ENCODE peak calls at places on chromosomes 6 and 20, in ten cellular contexts. V is sigmoid colon, M is astrocyte, F is fibroblast of pulmonary artery, J is Calu3, S is GM23338, L is heart left ventricle, Q is choroid plexus epithelial cell, G is body of pancreas, W is left ventricle myocardium inferior. B is an unnamed sample.
A peak's percentile ranks its signal among the peaks of the same experiment; 100 is the strongest.

GRCh38 chr20:10665791-10666190 is 8.0 kb downstream of the JAG1 start:
- DNase-seq in V (peak; percentile 85), M (no peak), F (peak; percentile 47), J (no peak), S (no peak), L (no peak), Q (peak; percentile 62), G (peak; percentile 30), W (no peak), B (no peak)

GRCh38 chr6:14730654-14731053 is 515.2 kb upstream of the JARID2 start:
- DNase-seq in V (no peak), M (no peak), F (no peak), J (no peak), S (no peak), L (no peak), Q (no peak), G (no peak), W (no peak), B (no peak)

GRCh38 chr6:152401978-152402377 is 235.2 kb downstream of the SYNE1 start:
- DNase-seq in V (no peak), M (no peak), F (peak; percentile 25), J (peak; percentile 68), S (no peak), L (no peak), Q (no peak), G (no peak), W (no peak), B (no peak)

GRCh38 chr20:43669332-43669731 is 2.4 kb downstream of the MYBL2 start:
- DNase-seq in V (no peak), M (peak; percentile 63), F (peak; percentile 32), J (peak; percentile 84), S (no peak), L (no peak), Q (peak; percentile 48), G (no peak), W (no peak), B (no peak)

GRCh38 chr6:151294561-151295101 is 54.9 kb downstream of the AKAP12 start:
- DNase-seq in V (no peak), M (peak; percentile 62), F (no peak), J (no peak), S (no peak), L (no peak), Q (peak; percentile 53), G (no peak), W (no peak), B (no peak)

GRCh38 chr6:170449835-170450753 is 103.0 kb downstream of the PSMB1 start:
- DNase-seq in V (no peak), M (no peak), F (no peak), J (no peak), S (no peak), L (no peak), Q (no peak), G (no peak), W (no peak), B (no peak)

GRCh38 chr6:39204646-39205244 is 24.5 kb downstream of the KCNK5 start:
- DNase-seq in V (no peak), M (no peak), F (no peak), J (no peak), S (peak; percentile 71), L (no peak), Q (no peak), G (no peak), W (no peak), B (no peak)

GRCh38 chr6:41174610-41175009 is 11.7 kb upstream of the TREM2 start:
- DNase-seq in V (no peak), M (no peak), F (no peak), J (no peak), S (no peak), L (no peak), Q (no peak), G (no peak), W (no peak), B (no peak)

GRCh38 chr6:134093007-134093573 is 40.7 kb upstream of the SLC2A12 start:
- DNase-seq in V (no peak), M (no peak), F (no peak), J (no peak), S (peak; percentile 6), L (no peak), Q (no peak), G (no peak), W (no peak), B (no peak)

GRCh38 chr20:62405108-62405980 is 1.7 kb downstream of the CABLES2 start:
- DNase-seq in V (peak; percentile 89), M (peak; percentile 35), F (peak; percentile 79), J (peak; percentile 68), S (peak; percentile 76), L (no peak), Q (peak; percentile 70), G (peak; percentile 57), W (peak; percentile 38), B (peak; percentile 60)

GRCh38 chr6:96157018-96157565 is 141.3 kb downstream of the FUT9 start:
- DNase-seq in V (no peak), M (no peak), F (no peak), J (no peak), S (no peak), L (no peak), Q (no peak), G (no peak), W (no peak), B (no peak)

GRCh38 chr6:164014716-164015484 is 600.4 kb downstream of the QKI start:
- DNase-seq in V (no peak), M (no peak), F (no peak), J (no peak), S (peak; percentile 35), L (peak; percentile 29), Q (no peak), G (no peak), W (peak; percentile 37), B (no peak)

GRCh38 chr6:161038229-161039003 is 46.8 kb downstream of the MAP3K4 start:
- DNase-seq in V (peak; percentile 90), M (peak; percentile 100), F (peak; percentile 78), J (peak; percentile 6), S (no peak), L (peak; percentile 47), Q (peak; percentile 86), G (no peak), W (peak; percentile 24), B (no peak)

GRCh38 chr6:43971776-43972126 is 155.5 kb downstream of the MRPL14 start:
- DNase-seq in V (no peak), M (no peak), F (no peak), J (no peak), S (no peak), L (no peak), Q (no peak), G (no peak), W (no peak), B (no peak)

GRCh38 chr20:22703843-22704242 is 119.5 kb upstream of the FOXA2 start:
- DNase-seq in V (no peak), M (no peak), F (no peak), J (no peak), S (no peak), L (no peak), Q (no peak), G (no peak), W (no peak), B (no peak)

GRCh38 chr6:125858427-125859320 is 67.9 kb downstream of the NCOA7 start:
- DNase-seq in V (peak; percentile 67), M (peak; percentile 55), F (peak; percentile 75), J (peak; percentile 60), S (peak; percentile 96), L (peak; percentile 53), Q (peak; percentile 83), G (peak; percentile 71), W (no peak), B (peak; percentile 55)
- TF ChIP-seq CTCF in V (peak; percentile 32), M (peak; percentile 80), F (peak; percentile 92), J (peak; percentile 44), S (peak; percentile 99), L (peak; percentile 44), Q (peak; percentile 91), G (peak; percentile 58), W (peak; percentile 82), B (peak; percentile 56)

DNA sequence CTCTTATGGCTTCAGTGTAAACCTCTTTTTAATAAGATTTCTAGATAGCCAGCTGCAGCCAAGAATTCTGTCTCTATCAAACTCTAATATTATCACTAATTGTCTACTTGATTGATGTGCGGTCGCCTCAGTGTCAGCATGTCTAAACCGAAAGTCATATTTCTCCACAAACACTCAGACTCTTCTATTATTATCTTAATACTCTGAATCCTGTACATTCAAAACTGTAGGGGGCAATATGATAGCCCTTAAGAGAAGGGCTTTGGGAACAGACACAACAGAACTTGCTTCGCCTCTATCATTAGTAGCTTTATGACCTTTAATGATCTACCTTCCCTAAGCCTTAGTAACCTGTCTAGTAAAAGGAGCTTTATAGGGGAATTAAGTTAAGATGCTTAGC is 379.7 kb upstream of the PTCHD4 start:
- DNase-seq in V (no peak), M (no peak), F (no peak), J (no peak), S (no peak), L (no peak), Q (no peak), G (no peak), W (no peak), B (no peak)
- TF ChIP-seq CTCF in V (no peak), M (no peak), F (no peak), J (no peak), S (no peak), L (no peak), Q (no peak), G (no peak), W (no peak), B (no peak)

DNA sequence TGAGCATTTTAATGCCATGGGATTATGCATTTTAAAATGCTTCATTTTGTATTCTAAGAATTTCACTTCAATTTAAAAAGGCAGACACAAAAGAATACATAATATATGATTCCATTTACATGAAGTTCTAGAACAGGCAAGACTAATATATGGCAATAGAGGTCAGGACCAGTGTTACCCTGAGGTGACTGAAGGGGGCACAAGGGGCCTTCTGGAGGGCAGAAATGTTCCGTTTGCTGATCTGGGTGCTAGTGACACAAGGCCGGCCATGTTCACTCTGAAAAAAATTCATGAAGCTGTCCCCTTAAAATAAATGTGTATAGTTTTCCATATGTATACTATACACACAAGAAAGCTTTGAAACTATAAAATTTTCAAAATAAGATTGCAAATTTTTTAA is 28.5 kb downstream of the TASP1 start:
- DNase-seq in V (no peak), M (no peak), F (no peak), J (peak; percentile 4), S (peak; percentile 75), L (no peak), Q (no peak), G (no peak), W (no peak), B (peak; percentile 14)
- TF ChIP-seq CTCF in V (no peak), M (no peak), F (no peak), J (no peak), S (peak; percentile 82), L (no peak), Q (no peak), G (no peak), W (no peak), B (no peak)

DNA sequence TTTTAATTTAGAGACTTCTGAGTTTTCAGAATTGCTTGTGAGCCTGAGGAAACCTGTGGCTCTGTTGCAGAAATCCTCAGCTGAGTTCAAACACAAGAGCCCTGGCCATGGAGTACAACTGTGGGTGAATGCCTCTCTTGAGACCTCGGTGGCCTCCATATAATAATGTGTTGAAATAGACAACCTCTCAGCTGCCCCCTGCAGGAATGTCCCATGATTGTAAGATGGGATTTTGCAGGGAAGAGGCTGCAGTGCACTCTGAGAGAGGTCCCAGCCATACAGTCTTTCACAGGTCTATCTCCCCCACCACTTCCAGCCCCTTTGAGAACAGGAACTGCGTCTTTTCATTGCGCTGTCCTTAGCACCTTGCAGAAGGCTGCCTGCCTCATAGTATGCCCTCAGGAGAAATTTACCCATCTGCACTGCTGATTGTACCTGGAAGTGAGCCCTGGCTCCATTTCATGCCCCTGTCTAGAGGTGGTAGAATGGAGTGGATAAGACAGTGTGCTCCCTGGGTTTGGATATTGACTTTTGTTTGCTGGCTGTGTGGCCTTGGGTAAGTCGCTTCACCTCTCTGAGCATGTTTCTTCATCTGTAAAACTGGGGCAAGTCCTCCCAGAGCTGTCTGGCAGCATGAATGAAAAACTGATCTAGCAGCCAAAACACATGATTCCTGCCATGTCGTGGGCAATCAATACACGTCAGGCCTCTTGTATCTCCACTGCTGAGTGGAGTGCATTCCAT is 16.8 kb upstream of the CDH22 start:
- DNase-seq in V (no peak), M (no peak), F (peak; percentile 43), J (peak; percentile 70), S (peak; percentile 76), L (no peak), Q (peak; percentile 58), G (peak; percentile 56), W (no peak), B (peak; percentile 65)
- TF ChIP-seq CTCF in V (no peak), M (peak; percentile 17), F (peak; percentile 53), J (peak; percentile 71), S (peak; percentile 61), L (no peak), Q (peak; percentile 62), G (no peak), W (peak; percentile 48), B (no peak)

B was measured in endothelial cell.